ENCODE peak calls at places on chromosome 12, in seven cellular contexts. H is neural progenitor cell, M is lung, K is mucosa of descending colon, Y is breast epithelium, L is A549, Z is PC-3. U is an unnamed sample.

GRCh38 chr12:49187184-49187583 is 1.7 kb downstream of the TUBA1A start:
- DNase-seq in M (no peak), L (no peak), Y (peak; percentile 51), Z (no peak), H (peak; percentile 42), K (peak; percentile 38), U (no peak)

GRCh38 chr12:49342914-49343731 is 3.6 kb upstream of the DNAJC22 start:
- DNase-seq in M (no peak), Y (no peak), H (no peak), K (no peak), Z (no peak), L (no peak), U (no peak)

GRCh38 chr12:58416211-58416610 is 474.8 kb downstream of the ATP23 start:
- DNase-seq in K (no peak), H (no peak), Y (no peak), Z (peak; percentile 80), L (no peak), M (no peak), U (no peak)

GRCh38 chr12:104567832-104568490 is 111.2 kb downstream of the CHST11 start:
- DNase-seq in H (no peak), Y (no peak), L (no peak), K (no peak), Z (no peak), M (no peak), U (no peak)

GRCh38 chr12:54357802-54358619 is 6.3 kb downstream of the GPR84 start:
- DNase-seq in M (no peak), L (no peak), K (no peak), Y (no peak), Z (peak; percentile 38), H (peak; percentile 22), U (no peak)

GRCh38 chr12:114925076-114925475 is 241.1 kb upstream of the TBX3 start:
- DNase-seq in H (no peak), Z (no peak), Y (no peak), L (no peak), M (no peak), K (no peak), U (no peak)

GRCh38 chr12:79128956-79129355 is 264.4 kb downstream of the SYT1 start:
- DNase-seq in L (no peak), M (no peak), Y (no peak), Z (no peak), K (no peak), H (no peak), U (no peak)

GRCh38 chr12:98424726-98425401 is 90.5 kb upstream of the TMPO start:
- DNase-seq in Y (peak; percentile 49), M (peak; percentile 51), Z (peak; percentile 89), L (peak; percentile 76), H (peak; percentile 74), K (peak; percentile 83), U (no peak)

GRCh38 chr12:64103821-64104220 is 118.3 kb downstream of the KICS2 start:
- DNase-seq in H (no peak), K (no peak), L (no peak), M (no peak), Y (no peak), Z (peak; percentile 53), U (no peak)

GRCh38 chr12:46450279-46450748 is 77.7 kb upstream of the SLC38A2 start:
- DNase-seq in K (peak; percentile 85), Y (peak; percentile 43), L (no peak), Z (peak; percentile 65), H (no peak), M (peak; percentile 59), U (no peak)

GRCh38 chr12:12182926-12183325 is 83.9 kb downstream of the LRP6 start:
- DNase-seq in Y (no peak), L (no peak), Z (peak; percentile 37), M (no peak), H (no peak), K (no peak), U (no peak)

GRCh38 chr12:16606936-16607335 is 974 bp upstream of the LMO3 start:
- DNase-seq in Z (no peak), L (no peak), M (no peak), K (no peak), H (peak; percentile 20), Y (no peak), U (no peak)

GRCh38 chr12:56635539-56636117 is 5.5 kb upstream of the BAZ2A start:
- DNase-seq in Y (no peak), K (no peak), H (peak; percentile 53), L (no peak), M (no peak), Z (no peak), U (peak; percentile 57)

GRCh38 chr12:34400423-34400881 is 378.2 kb downstream of the ALG10 start:
- DNase-seq in Y (peak; percentile 6), M (peak; percentile 16), Z (no peak), H (no peak), K (no peak), L (no peak), U (peak; percentile 6)

GRCh38 chr12:34398366-34398705 is 376.0 kb downstream of the ALG10 start:
- DNase-seq in H (no peak), L (no peak), Z (no peak), M (peak; percentile 26), Y (no peak), K (no peak), U (no peak)

GRCh38 chr12:34400986-34401658 is 378.8 kb downstream of the ALG10 start:
- DNase-seq in L (no peak), H (no peak), Z (no peak), K (no peak), M (peak; percentile 14), Y (peak; percentile 8), U (peak; percentile 6)

GRCh38 chr12:34398706-34399630 is 376.7 kb downstream of the ALG10 start:
- DNase-seq in H (no peak), Y (peak; percentile 10), M (peak; percentile 21), L (no peak), K (no peak), Z (no peak), U (peak; percentile 6)

DNA sequence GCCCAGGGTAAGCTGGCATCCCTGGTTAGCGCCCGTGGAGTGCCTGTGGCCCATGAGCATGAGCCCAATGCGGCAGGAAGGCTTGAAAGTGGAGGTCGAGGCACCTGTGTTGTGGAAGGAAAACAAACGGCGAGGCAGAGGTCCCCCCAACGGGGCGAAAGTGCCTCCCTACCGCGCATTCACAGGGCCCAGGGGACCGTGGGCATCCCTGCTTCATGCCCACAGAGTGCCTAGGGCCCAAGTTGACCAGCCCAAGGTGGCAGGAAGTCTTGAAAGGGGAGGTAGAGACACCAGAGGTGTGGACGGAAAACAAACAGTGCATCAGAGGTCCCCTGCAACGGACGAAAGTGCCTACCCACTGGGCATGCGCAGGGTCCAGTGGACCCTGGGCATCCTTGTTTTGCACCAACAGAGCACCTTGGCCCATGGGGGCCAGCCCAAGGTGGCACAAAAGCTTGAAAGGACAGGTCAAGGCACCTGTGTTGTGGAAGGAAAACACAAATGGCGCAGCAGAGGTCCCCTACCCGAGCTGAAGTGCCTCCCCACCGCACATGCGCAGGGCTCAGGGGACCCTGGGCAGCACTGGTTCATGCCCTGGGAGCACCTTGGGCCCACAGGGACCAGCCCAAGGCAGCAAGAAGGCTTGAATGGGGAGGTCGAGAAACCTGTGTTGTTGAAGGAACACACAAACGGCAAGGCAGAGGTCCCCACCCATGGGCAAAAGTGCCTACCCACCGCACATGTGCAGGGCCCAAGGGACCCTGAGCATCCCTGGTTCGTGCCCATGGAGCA is 377.5 kb downstream of the ALG10 start:
- DNase-seq in H (no peak), Y (no peak), K (no peak), M (peak; percentile 16), Z (no peak), L (no peak), U (peak; percentile 5)
- H3K9me3 ChIP-seq in H (no peaks in the 10 kb centered on the region), Y (peaks cover 100% of the 10 kb centered on the region), K (peaks cover 100% of the 10 kb centered on the region), M (no peaks in the 10 kb centered on the region), Z (no peaks in the 10 kb centered on the region), L (no peaks in the 10 kb centered on the region), U (peaks cover 4% of the 10 kb centered on the region)

DNA sequence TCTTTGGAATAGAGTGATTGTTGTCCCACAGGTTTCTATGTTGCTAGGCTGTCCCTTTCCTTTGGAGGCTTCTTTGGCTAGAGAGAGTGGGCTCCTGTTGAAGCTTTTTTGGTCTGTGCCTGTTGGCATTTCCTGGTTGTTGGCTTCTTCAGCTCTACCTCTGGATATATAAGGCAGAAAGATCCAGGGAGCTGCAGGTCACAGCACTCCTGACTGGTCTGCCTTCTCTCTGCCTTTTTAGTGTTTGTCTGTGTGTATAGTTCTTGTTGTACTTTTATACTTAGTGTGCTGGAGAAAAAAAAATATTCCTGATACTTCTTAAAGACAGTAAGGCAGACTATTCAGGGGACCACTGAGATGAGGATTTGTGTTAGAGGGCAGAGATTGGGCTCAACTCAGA is 202.7 kb downstream of the FBXL14 start:
- DNase-seq in Z (no peak), M (no peak), L (no peak), Y (no peak), H (peak; percentile 55), K (no peak), U (no peak)
- H3K9me3 ChIP-seq in Z (no peaks in the 10 kb centered on the region), M (no peaks in the 10 kb centered on the region), L (peaks cover 29% of the 10 kb centered on the region), Y (peaks cover 23% of the 10 kb centered on the region), H (peaks cover 43% of the 10 kb centered on the region), K (no peaks in the 10 kb centered on the region), U (no peaks in the 10 kb centered on the region)

DNA sequence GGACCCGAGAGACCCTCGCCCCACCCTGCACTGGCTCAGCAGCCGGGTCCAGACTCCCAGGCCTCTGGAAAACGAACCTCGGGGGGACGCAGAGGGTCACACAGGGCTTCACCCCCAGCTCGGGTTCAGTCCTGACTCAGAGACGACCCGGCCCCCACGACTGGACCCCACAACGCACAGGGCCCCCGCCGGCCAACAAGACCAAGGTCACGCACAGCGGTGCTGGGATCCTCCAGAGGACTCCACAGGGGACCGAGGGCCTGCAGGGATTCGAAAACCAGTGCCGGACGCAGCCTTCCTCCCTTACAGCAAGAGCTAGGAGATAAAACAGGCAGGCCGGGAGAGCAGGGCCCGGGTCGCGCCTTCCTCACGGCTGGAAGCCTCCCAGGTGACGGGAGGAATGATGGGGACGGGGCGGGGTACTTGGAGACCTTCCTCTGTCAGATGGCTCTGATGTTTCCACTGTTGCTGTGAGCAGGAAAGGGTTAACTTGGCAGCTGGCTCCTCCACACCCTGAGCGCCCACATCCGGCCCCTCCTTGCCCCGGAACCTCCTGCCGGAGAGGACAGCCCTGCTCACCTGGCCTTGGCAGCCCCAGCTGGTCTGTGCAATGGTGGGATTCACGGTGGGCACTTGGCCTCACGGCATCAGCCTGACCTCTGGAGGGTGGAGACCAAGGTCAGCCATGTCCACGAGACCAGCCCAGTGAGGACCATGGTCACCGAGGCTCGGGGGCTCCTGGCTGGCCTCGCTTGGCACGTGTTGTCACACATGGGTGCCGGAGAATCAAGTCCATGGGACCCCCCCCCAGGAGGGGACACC is 46.2 kb downstream of the GALNT9 start:
- DNase-seq in Z (peak; percentile 51), H (no peak), L (no peak), K (no peak), Y (no peak), M (no peak), U (no peak)
- H3K9me3 ChIP-seq in Z (no peaks in the 10 kb centered on the region), H (no peaks in the 10 kb centered on the region), L (no peaks in the 10 kb centered on the region), K (no peaks in the 10 kb centered on the region), Y (no peaks in the 10 kb centered on the region), M (no peaks in the 10 kb centered on the region), U (no peaks in the 10 kb centered on the region)

DNA sequence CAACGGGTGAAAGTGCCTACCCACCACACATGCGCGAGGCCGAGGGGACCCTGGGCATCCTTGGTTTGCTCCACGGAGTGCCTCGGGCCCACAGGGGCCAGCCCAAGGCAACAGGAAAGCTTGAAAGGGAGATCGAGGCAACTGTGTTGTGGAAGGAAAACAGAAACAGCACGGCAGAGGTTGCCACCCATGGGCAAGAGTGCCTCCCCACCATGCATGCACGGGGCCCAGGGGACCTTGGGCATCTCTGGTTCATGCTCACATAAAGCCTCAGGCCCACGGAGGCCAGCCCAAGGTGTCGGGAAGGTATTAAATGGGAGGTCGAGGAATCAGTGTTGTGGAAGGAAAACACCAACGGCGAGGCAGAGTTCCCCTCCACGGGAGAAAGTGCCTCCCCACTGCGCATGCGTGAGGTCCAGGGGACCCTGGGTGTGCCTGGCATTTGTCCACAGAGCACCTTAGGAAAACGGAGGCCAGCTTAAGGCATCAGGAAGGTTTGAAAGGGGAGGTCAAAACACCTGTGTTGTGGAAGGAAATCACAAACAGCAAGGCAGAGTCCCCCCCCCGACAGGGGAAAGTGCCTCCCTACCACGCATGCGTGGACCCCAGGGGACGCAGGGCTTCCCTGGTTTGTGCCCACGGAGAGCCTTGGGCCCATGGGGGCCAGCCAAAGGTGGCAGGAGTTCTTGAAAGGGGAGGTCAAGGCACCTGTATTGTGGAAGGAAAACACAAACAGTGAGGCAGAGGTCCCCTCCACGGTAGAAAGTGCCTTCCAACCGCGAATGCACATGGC is 367.3 kb downstream of the ALG10 start:
- DNase-seq in K (no peak), L (no peak), M (no peak), Z (no peak), Y (no peak), H (no peak), U (no peak)
- H3K9me3 ChIP-seq in K (peaks cover 99% of the 10 kb centered on the region), L (no peaks in the 10 kb centered on the region), M (no peaks in the 10 kb centered on the region), Z (no peaks in the 10 kb centered on the region), Y (peaks cover 97% of the 10 kb centered on the region), H (peaks cover 4% of the 10 kb centered on the region), U (no peaks in the 10 kb centered on the region)